ENCODE peak calls at places on chromosomes 13 and 19, in six cellular contexts. One of them, this sample, is unnamed. For H3K9me3, the result is how much of the 10 kb centered on the place peaks cover.

GRCh38 chr19:28884786-28885476 is 328.0 kb downstream of the UQCRFS1 start:
- DNase-seq in H1: no peak
- DNase-seq in IMR-90: no peak
- DNase-seq in H9: no peak
- DNase-seq in neuronal stem cell: no peak
- DNase-seq in mesenchymal stem cell: no peak
- DNase-seq in this sample: no peak

GRCh38 chr19:28694812-28695211 is 518.1 kb downstream of the UQCRFS1 start:
- DNase-seq in H1: no peak
- DNase-seq in IMR-90: no peak
- DNase-seq in H9: no peak
- DNase-seq in neuronal stem cell: no peak
- DNase-seq in mesenchymal stem cell: no peak
- DNase-seq in this sample: peak

GRCh38 chr13:79679334-79679733 is 198.4 kb downstream of the NDFIP2 start:
- DNase-seq in H1: peak
- DNase-seq in IMR-90: peak
- DNase-seq in H9: peak
- DNase-seq in neuronal stem cell: peak
- DNase-seq in mesenchymal stem cell: peak
- DNase-seq in this sample: peak

GRCh38 chr19:51441410-51442390 is 16.6 kb downstream of the SIGLEC8 start:
- DNase-seq in H1: no peak
- DNase-seq in IMR-90: no peak
- DNase-seq in H9: no peak
- DNase-seq in neuronal stem cell: no peak
- DNase-seq in mesenchymal stem cell: no peak
- DNase-seq in this sample: peak

GRCh38 chr13:33069365-33069764 is 53.1 kb downstream of the KL start:
- DNase-seq in H1: no peak
- DNase-seq in IMR-90: no peak
- DNase-seq in H9: no peak
- DNase-seq in neuronal stem cell: no peak
- DNase-seq in mesenchymal stem cell: no peak
- DNase-seq in this sample: no peak

GRCh38 chr13:46831588-46832194 is 34.7 kb upstream of the ESD start:
- DNase-seq in H1: peak
- DNase-seq in IMR-90: peak
- DNase-seq in H9: no peak
- DNase-seq in neuronal stem cell: peak
- DNase-seq in mesenchymal stem cell: peak
- DNase-seq in this sample: peak

GRCh38 chr19:38663957-38664502 is 16.6 kb downstream of the ACTN4 start:
- DNase-seq in H1: no peak
- DNase-seq in IMR-90: no peak
- DNase-seq in H9: no peak
- DNase-seq in neuronal stem cell: no peak
- DNase-seq in mesenchymal stem cell: no peak
- DNase-seq in this sample: no peak

GRCh38 chr19:32224371-32225244 is 120.8 kb upstream of the ZNF507 start:
- DNase-seq in H1: peak
- DNase-seq in IMR-90: peak
- DNase-seq in H9: peak
- DNase-seq in neuronal stem cell: peak
- DNase-seq in mesenchymal stem cell: peak
- DNase-seq in this sample: peak

GRCh38 chr13:99086869-99087129 is 108.9 kb upstream of the DOCK9 start:
- DNase-seq in H1: no peak
- DNase-seq in IMR-90: no peak
- DNase-seq in H9: peak
- DNase-seq in neuronal stem cell: peak
- DNase-seq in mesenchymal stem cell: no peak
- DNase-seq in this sample: no peak

GRCh38 chr13:52931913-52932312 is 83.5 kb upstream of the PCDH8 start:
- DNase-seq in H1: no peak
- DNase-seq in IMR-90: no peak
- DNase-seq in H9: no peak
- DNase-seq in neuronal stem cell: no peak
- DNase-seq in mesenchymal stem cell: no peak
- DNase-seq in this sample: no peak

GRCh38 chr13:111187879-111188643 is 73.0 kb downstream of the ARHGEF7 start:
- DNase-seq in H1: no peak
- DNase-seq in IMR-90: peak
- DNase-seq in H9: no peak
- DNase-seq in neuronal stem cell: no peak
- DNase-seq in mesenchymal stem cell: peak
- DNase-seq in this sample: peak

GRCh38 chr19:38714354-38714778 is 29.9 kb downstream of the CAPN12 start:
- DNase-seq in H1: no peak
- DNase-seq in IMR-90: no peak
- DNase-seq in H9: no peak
- DNase-seq in neuronal stem cell: no peak
- DNase-seq in mesenchymal stem cell: no peak
- DNase-seq in this sample: no peak

GRCh38 chr19:41589371-41589770 is 13.4 kb downstream of the CEACAM21 start:
- DNase-seq in H1: no peak
- DNase-seq in IMR-90: no peak
- DNase-seq in H9: no peak
- DNase-seq in neuronal stem cell: no peak
- DNase-seq in mesenchymal stem cell: no peak
- DNase-seq in this sample: no peak

GRCh38 chr13:75445717-75446529 is 36.0 kb downstream of the TBC1D4 start:
- DNase-seq in H1: no peak
- DNase-seq in IMR-90: peak
- DNase-seq in H9: no peak
- DNase-seq in neuronal stem cell: no peak
- DNase-seq in mesenchymal stem cell: peak
- DNase-seq in this sample: no peak

GRCh38 chr13:75357576-75358295 is 124.2 kb downstream of the TBC1D4 start:
- DNase-seq in H1: peak
- DNase-seq in IMR-90: peak
- DNase-seq in H9: peak
- DNase-seq in neuronal stem cell: peak
- DNase-seq in mesenchymal stem cell: peak
- DNase-seq in this sample: no peak

GRCh38 chr13:106573855-106574254 is 5.9 kb upstream of the ARGLU1 start:
- DNase-seq in H1: no peak
- DNase-seq in IMR-90: peak
- DNase-seq in H9: no peak
- DNase-seq in neuronal stem cell: no peak
- DNase-seq in mesenchymal stem cell: no peak
- DNase-seq in this sample: no peak

GRCh38 chr13:62167650-62168172 is 752.1 kb upstream of the PCDH20 start:
- DNase-seq in H1: no peak
- DNase-seq in IMR-90: no peak
- DNase-seq in H9: no peak
- DNase-seq in neuronal stem cell: no peak
- DNase-seq in mesenchymal stem cell: no peak
- DNase-seq in this sample: no peak

GRCh38 chr19:54481326-54481930 is 8.3 kb upstream of the CDC42EP5 start:
- DNase-seq in H1: peak
- DNase-seq in IMR-90: peak
- DNase-seq in H9: peak
- DNase-seq in neuronal stem cell: peak
- DNase-seq in mesenchymal stem cell: peak
- DNase-seq in this sample: peak

GRCh38 chr19:42125536-42125935 is 6.7 kb downstream of the POU2F2 start:
- DNase-seq in H1: no peak
- DNase-seq in IMR-90: no peak
- DNase-seq in H9: peak
- DNase-seq in neuronal stem cell: no peak
- DNase-seq in mesenchymal stem cell: no peak
- DNase-seq in this sample: no peak

GRCh38 chr19:50651174-50651573 is 1.9 kb downstream of the C19orf81 start:
- DNase-seq in H1: no peak
- DNase-seq in IMR-90: no peak
- DNase-seq in H9: no peak
- DNase-seq in neuronal stem cell: no peak
- DNase-seq in mesenchymal stem cell: no peak
- DNase-seq in this sample: no peak

GRCh38 chr19:15595069-15595468 is 19.9 kb upstream of the CYP4F8 start:
- DNase-seq in H1: no peak
- DNase-seq in IMR-90: no peak
- DNase-seq in H9: no peak
- DNase-seq in neuronal stem cell: no peak
- DNase-seq in mesenchymal stem cell: no peak
- DNase-seq in this sample: no peak

GRCh38 chr13:46062190-46062589 is 9.6 kb upstream of the ZC3H13 start:
- DNase-seq in H1: no peak
- DNase-seq in IMR-90: peak
- DNase-seq in H9: no peak
- DNase-seq in neuronal stem cell: no peak
- DNase-seq in mesenchymal stem cell: peak
- DNase-seq in this sample: peak

GRCh38 chr19:7874080-7874856 is at the start of gene PRR36:
- DNase-seq in H1: peak
- DNase-seq in IMR-90: no peak
- DNase-seq in H9: peak
- DNase-seq in neuronal stem cell: peak
- DNase-seq in mesenchymal stem cell: peak
- DNase-seq in this sample: peak

GRCh38 chr13:51818771-51819511 is 15.0 kb upstream of the DHRS12 start:
- DNase-seq in H1: no peak
- DNase-seq in IMR-90: peak
- DNase-seq in H9: no peak
- DNase-seq in neuronal stem cell: no peak
- DNase-seq in mesenchymal stem cell: peak
- DNase-seq in this sample: peak

GRCh38 chr13:113804017-113804702 is 45.1 kb downstream of the TMEM255B start:
- DNase-seq in H1: no peak
- DNase-seq in IMR-90: no peak
- DNase-seq in H9: no peak
- DNase-seq in neuronal stem cell: no peak
- DNase-seq in mesenchymal stem cell: no peak
- DNase-seq in this sample: no peak

GRCh38 chr19:13117772-13118423 is at the start of gene NACC1:
- DNase-seq in H1: peak
- DNase-seq in IMR-90: peak
- DNase-seq in H9: peak
- DNase-seq in neuronal stem cell: peak
- DNase-seq in mesenchymal stem cell: peak
- DNase-seq in this sample: peak
- H2BK5ac ChIP-seq in H1: peak
- H2BK5ac ChIP-seq in IMR-90: peak
- H2BK5ac ChIP-seq in H9: no peak
- H2BK5ac ChIP-seq in neuronal stem cell: peak
- H2BK5ac ChIP-seq in mesenchymal stem cell: peak
- H2BK5ac ChIP-seq in this sample: peak

GRCh38 chr19:56868446-56868845 is 27.9 kb upstream of the PEG3 start:
- DNase-seq in H1: no peak
- DNase-seq in IMR-90: no peak
- DNase-seq in H9: no peak
- DNase-seq in neuronal stem cell: no peak
- DNase-seq in mesenchymal stem cell: no peak
- DNase-seq in this sample: no peak
- H3K23ac ChIP-seq in H1: no peak
- H3K23ac ChIP-seq in IMR-90: no peak
- H3K23ac ChIP-seq in H9: no peak
- H3K23ac ChIP-seq in neuronal stem cell: no peak
- H3K23ac ChIP-seq in mesenchymal stem cell: no peak
- H3K23ac ChIP-seq in this sample: no peak

GRCh38 chr19:18112989-18113478 is 15.5 kb downstream of the MAST3 start:
- DNase-seq in H1: peak
- DNase-seq in IMR-90: peak
- DNase-seq in H9: peak
- DNase-seq in neuronal stem cell: peak
- DNase-seq in mesenchymal stem cell: peak
- DNase-seq in this sample: peak
- H3K9me3 ChIP-seq in H1: under half
- H3K9me3 ChIP-seq in IMR-90: under half
- H3K9me3 ChIP-seq in H9: under half
- H3K9me3 ChIP-seq in neuronal stem cell: under half
- H3K9me3 ChIP-seq in mesenchymal stem cell: under half
- H3K9me3 ChIP-seq in this sample: under half

GRCh38 chr13:26584713-26585112 is 27.2 kb downstream of the WASF3 start:
- DNase-seq in H1: no peak
- DNase-seq in IMR-90: peak
- DNase-seq in H9: no peak
- DNase-seq in neuronal stem cell: no peak
- DNase-seq in mesenchymal stem cell: peak
- DNase-seq in this sample: no peak

GRCh38 chr13:26583662-26584061 is 26.2 kb downstream of the WASF3 start:
- DNase-seq in H1: no peak
- DNase-seq in IMR-90: no peak
- DNase-seq in H9: no peak
- DNase-seq in neuronal stem cell: no peak
- DNase-seq in mesenchymal stem cell: no peak
- DNase-seq in this sample: no peak

GRCh38 chr13:26585136-26585535 is 27.7 kb downstream of the WASF3 start:
- DNase-seq in H1: no peak
- DNase-seq in IMR-90: peak
- DNase-seq in H9: no peak
- DNase-seq in neuronal stem cell: no peak
- DNase-seq in mesenchymal stem cell: no peak
- DNase-seq in this sample: no peak

GRCh38 chr13:26575244-26575643 is 17.8 kb downstream of the WASF3 start:
- DNase-seq in H1: no peak
- DNase-seq in IMR-90: peak
- DNase-seq in H9: no peak
- DNase-seq in neuronal stem cell: no peak
- DNase-seq in mesenchymal stem cell: peak
- DNase-seq in this sample: no peak

DNA sequence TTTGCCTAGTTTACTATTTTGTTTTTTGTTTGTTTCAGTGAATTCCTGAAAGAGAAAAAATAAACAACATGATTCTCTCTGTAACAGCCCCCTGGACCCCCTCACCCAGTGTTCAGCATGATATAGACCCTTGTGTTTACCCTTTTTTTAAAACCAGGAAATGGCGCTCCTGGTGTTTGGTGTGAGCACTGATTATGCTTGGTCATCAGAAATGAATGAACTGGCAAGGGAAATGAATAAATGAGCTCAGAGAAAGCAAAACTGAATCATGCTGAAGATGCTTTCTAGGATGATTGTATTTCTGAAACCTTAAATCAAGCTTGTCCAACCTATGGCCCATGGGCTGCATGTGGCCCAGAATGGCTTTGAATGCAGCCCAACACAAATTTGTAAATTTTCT is 22.1 kb downstream of the WASF3 start:
- DNase-seq in H1: no peak
- DNase-seq in IMR-90: no peak
- DNase-seq in H9: no peak
- DNase-seq in neuronal stem cell: no peak
- DNase-seq in mesenchymal stem cell: no peak
- DNase-seq in this sample: no peak
- H2BK5ac ChIP-seq in H1: no peak
- H2BK5ac ChIP-seq in IMR-90: no peak
- H2BK5ac ChIP-seq in H9: no peak
- H2BK5ac ChIP-seq in neuronal stem cell: no peak
- H2BK5ac ChIP-seq in mesenchymal stem cell: no peak
- H2BK5ac ChIP-seq in this sample: no peak

This sample was measured in trophoblast cell.